ENCODE peak calls at places on chromosome 16, in five cellular contexts. P is hippocampal formation; W is activated CD4-positive, alpha-beta T cell treated with anti-CD3 and anti-CD28 coated beads, Interleukin-2, amount 50 U/mL, for 48 hours; N is NCI-H1105; T is stimulated activated CD4-positive, alpha-beta T cell treated with anti-CD3 and anti-CD28 coated beads, Interleukin-1b, Interleukin-23, amount 100 ng/mL, for 4 hours. J is an unnamed sample.
A peak's percentile ranks its signal among the peaks of the same experiment; 100 is the strongest.

GRCh38 chr16:78563905-78564304 is 464.5 kb downstream of the WWOX start:
- DNase-seq in P (no peak), W (no peak), N (peak; percentile 92), T (no peak), J (no peak)

GRCh38 chr16:56190903-56191806 is at the start of gene GNAO1:
- DNase-seq in P (peak; percentile 80), W (peak; percentile 54), N (peak; percentile 86), T (peak; percentile 58), J (no peak)

GRCh38 chr16:85029413-85029794 is 1.8 kb downstream of the KIAA0513 start:
- DNase-seq in P (no peak), W (peak; percentile 68), N (no peak), T (peak; percentile 41), J (no peak)

GRCh38 chr16:56360117-56361008 is 65.0 kb downstream of the AMFR start:
- DNase-seq in P (no peak), W (peak; percentile 2), N (no peak), T (no peak), J (no peak)

GRCh38 chr16:65896448-65897153 is 469.9 kb upstream of the CDH5 start:
- DNase-seq in P (no peak), W (no peak), N (no peak), T (no peak), J (no peak)

GRCh38 chr16:477758-478157 is 49.8 kb upstream of the CAPN15 start:
- DNase-seq in P (no peak), W (no peak), N (no peak), T (no peak), J (no peak)

GRCh38 chr16:24825696-24826095 is 20.1 kb upstream of the SLC5A11 start:
- DNase-seq in P (no peak), W (no peak), N (no peak), T (no peak), J (no peak)

GRCh38 chr16:56637814-56638750 is at the start of gene MT1A:
- DNase-seq in P (peak; percentile 11), W (peak; percentile 40), N (no peak), T (no peak), J (no peak)

GRCh38 chr16:66964049-66964448 is 3.0 kb downstream of the CES3 start:
- DNase-seq in P (no peak), W (no peak), N (no peak), T (no peak), J (no peak)

GRCh38 chr16:81601008-81601428 is 156.4 kb downstream of the CMIP start:
- DNase-seq in P (no peak), W (no peak), N (peak; percentile 55), T (no peak), J (no peak)

GRCh38 chr16:67749436-67750078 is 30.4 kb upstream of the GFOD2 start:
- DNase-seq in P (no peak), W (no peak), N (no peak), T (no peak), J (no peak)

GRCh38 chr16:56743840-56744239 is 13.9 kb downstream of the NUP93 start:
- DNase-seq in P (no peak), W (no peak), N (no peak), T (no peak), J (no peak)

GRCh38 chr16:24135624-24136296 is 120.4 kb upstream of the CACNG3 start:
- DNase-seq in P (no peak), W (no peak), N (no peak), T (no peak), J (no peak)

GRCh38 chr16:76428858-76429257 is 151.7 kb downstream of the CNTNAP4 start:
- DNase-seq in P (no peak), W (no peak), N (no peak), T (no peak), J (no peak)

GRCh38 chr16:8626946-8627345 is 5.4 kb downstream of the METTL22 start:
- DNase-seq in P (no peak), W (no peak), N (no peak), T (no peak), J (no peak)

GRCh38 chr16:9813665-9814064 is 368.6 kb downstream of the GRIN2A start:
- DNase-seq in P (no peak), W (no peak), N (no peak), T (no peak), J (no peak)

GRCh38 chr16:89067677-89068076 is 26.0 kb upstream of the ACSF3 start:
- DNase-seq in P (no peak), W (no peak), N (no peak), T (no peak), J (no peak)

GRCh38 chr16:2968368-2968737 is 795 bp upstream of the PAQR4 start:
- DNase-seq in P (no peak), W (no peak), N (no peak), T (no peak), J (no peak)

GRCh38 chr16:89746043-89746442 is 24.7 kb downstream of the ZNF276 start:
- DNase-seq in P (no peak), W (no peak), N (no peak), T (no peak), J (no peak)

GRCh38 chr16:68003031-68003430 is 3.7 kb upstream of the DPEP2 start:
- DNase-seq in P (no peak), W (no peak), N (no peak), T (no peak), J (peak; percentile 19)

GRCh38 chr16:52497067-52497816 is 49.7 kb downstream of the TOX3 start:
- DNase-seq in P (no peak), W (no peak), N (peak; percentile 97), T (no peak), J (no peak)

GRCh38 chr16:4209657-4210056 is 32.2 kb downstream of the SRL start:
- DNase-seq in P (no peak), W (no peak), N (no peak), T (no peak), J (no peak)

GRCh38 chr16:988465-989353 is 7.1 kb downstream of the SOX8 start:
- DNase-seq in P (no peak), W (no peak), N (no peak), T (no peak), J (no peak)

GRCh38 chr16:87956169-87956770 is 5.0 kb downstream of the BANP start:
- DNase-seq in P (no peak), W (peak; percentile 81), N (no peak), T (peak; percentile 43), J (no peak)

GRCh38 chr16:51877686-51878085 is 669.3 kb downstream of the TOX3 start:
- DNase-seq in P (no peak), W (no peak), N (no peak), T (no peak), J (no peak)

GRCh38 chr16:89174055-89174827 is 2.7 kb downstream of the CDH15 start:
- DNase-seq in P (no peak), W (no peak), N (no peak), T (no peak), J (no peak)

J was measured in AG04449.